ENCODE peak calls at places on chromosomes 16 and 17, in eight cellular contexts. H is NCI-H1092 treated with DMSO at 0.1 percent for 48 hours; F is iPS DF 19.7; O is left ventricle myocardium inferior; Q is HuH-7.5; P is NCI-H1105 treated with DMSO at 0.1 percent for 48 hours; W is stimulated activated CD4-positive, alpha-beta T cell treated with anti-CD3 and anti-CD28 coated beads, Interleukin-1b, Interleukin-23, amount 100 ng/mL, for 24 hours; S is neural progenitor cell. R is an unnamed sample.

GRCh38 chr16:55543470-55543869 is 23.0 kb upstream of the CAPNS2 start:
- DNase-seq in H (peak), F (no peak), O (no peak), Q (no peak), P (peak), W (no peak), S (peak), R (no peak)

GRCh38 chr16:79629003-79629402 is 28.5 kb upstream of the MAF start:
- DNase-seq in H (no peak), F (no peak), O (no peak), Q (no peak), P (no peak), W (no peak), S (no peak), R (no peak)

GRCh38 chr16:70160388-70160787 is 13.2 kb upstream of the CLEC18C start:
- DNase-seq in H (no peak), F (no peak), O (no peak), Q (no peak), P (no peak), W (no peak), S (no peak), R (no peak)

GRCh38 chr17:62720126-62720850 is 87.8 kb downstream of the MARCHF10 start:
- DNase-seq in H (no peak), F (no peak), O (no peak), Q (no peak), P (no peak), W (no peak), S (peak), R (no peak)

GRCh38 chr17:8868092-8868491 is 618 bp upstream of the PIK3R6 start:
- DNase-seq in H (no peak), F (no peak), O (no peak), Q (no peak), P (no peak), W (no peak), S (no peak), R (no peak)

GRCh38 chr16:78967948-78968347 is 632.6 kb downstream of the MAF start:
- DNase-seq in H (no peak), F (no peak), O (no peak), Q (no peak), P (no peak), W (no peak), S (no peak), R (no peak)

GRCh38 chr17:41486809-41487530 is 2.7 kb downstream of the KRT36 start:
- DNase-seq in H (no peak), F (no peak), O (no peak), Q (no peak), P (no peak), W (peak), S (peak), R (no peak)

GRCh38 chr16:88558457-88559442 is 11.5 kb upstream of the ZC3H18 start:
- DNase-seq in H (peak), F (no peak), O (peak), Q (peak), P (peak), W (no peak), S (peak), R (no peak)

GRCh38 chr17:75262112-75262606 is 480 bp downstream of the MRPS7 start:
- DNase-seq in H (no peak), F (no peak), O (no peak), Q (no peak), P (no peak), W (no peak), S (peak), R (no peak)

GRCh38 chr17:56176101-56176500 is 22.8 kb downstream of the ANKFN1 start:
- DNase-seq in H (no peak), F (no peak), O (no peak), Q (no peak), P (no peak), W (no peak), S (no peak), R (no peak)

R was measured in NCI-H2029 treated with DMSO at 0.1 percent for 48 hours.